ENCODE peak calls at places on chromosomes 7 and 10, in five cellular contexts. C, J, S, T and I are unnamed samples.

GRCh38 chr7:143901360-143901709 is 641 bp downstream of the TCAF1 start:
- DNase-seq in T (peak), S (peak), C (peak), J (peak), I (no peak)

GRCh38 chr7:105493196-105493927 is 28.7 kb downstream of the PUS7 start:
- DNase-seq in T (no peak), S (no peak), C (no peak), J (no peak), I (no peak)

GRCh38 chr10:94293344-94293743 is 69.4 kb downstream of the NOC3L start:
- DNase-seq in J (no peak), T (no peak), S (no peak), C (no peak), I (no peak)

GRCh38 chr7:151867912-151868804 is 8.8 kb downstream of the PRKAG2 start:
- DNase-seq in J (peak), S (no peak), T (no peak), C (no peak), I (no peak)

GRCh38 chr7:90626011-90626410 is 29.9 kb downstream of the CDK14 start:
- DNase-seq in T (no peak), S (no peak), C (peak), J (no peak), I (no peak)

GRCh38 chr10:78744521-78745090 is 324.2 kb upstream of the ZMIZ1 start:
- DNase-seq in S (no peak), C (no peak), T (no peak), J (no peak), I (no peak)

GRCh38 chr7:87003872-87004798 is 55.3 kb downstream of the ELAPOR2 start:
- DNase-seq in T (peak), C (no peak), J (no peak), S (no peak), I (no peak)

GRCh38 chr10:52807803-52808202 is 35.2 kb upstream of the MBL2 start:
- DNase-seq in T (no peak), J (no peak), S (no peak), C (no peak), I (no peak)

GRCh38 chr7:50418934-50419333 is 31.2 kb downstream of the FIGNL1 start:
- DNase-seq in C (no peak), T (no peak), S (no peak), J (no peak), I (no peak)

GRCh38 chr7:128226132-128226980 is 14.7 kb upstream of the LEP start:
- DNase-seq in T (no peak), J (no peak), C (no peak), S (no peak), I (no peak)

GRCh38 chr10:17951868-17952371 is at the start of gene SLC39A12:
- DNase-seq in C (peak), T (no peak), J (no peak), S (no peak), I (no peak)

GRCh38 chr7:155497149-155497901 is 39.4 kb downstream of the EN2 start:
- DNase-seq in T (no peak), C (no peak), J (no peak), S (no peak), I (no peak)